ENCODE peak calls at places on chromosomes 13 and 19, in six cellular contexts. P is NAMALWA, E is non-pigmented ciliary epithelial cell, D is ureter, V is upper lobe of right lung, U is H54. M is an unnamed sample.

GRCh38 chr13:53250272-53250875 is 221.8 kb downstream of the OLFM4 start:
- DNase-seq in P (peak), E (peak), D (no peak), V (no peak), U (peak), M (no peak)

GRCh38 chr19:19670070-19670551 is 1.5 kb downstream of the ZNF101 start:
- DNase-seq in P (no peak), E (no peak), D (no peak), V (no peak), U (no peak), M (no peak)

GRCh38 chr19:58354478-58355030 is 1.3 kb upstream of the A1BG start:
- DNase-seq in P (no peak), E (no peak), D (no peak), V (no peak), U (no peak), M (peak)

GRCh38 chr19:15265849-15266248 is 33.6 kb upstream of the EPHX3 start:
- DNase-seq in P (no peak), E (peak), D (peak), V (peak), U (peak), M (peak)

GRCh38 chr19:50486823-50487515 is 10.3 kb upstream of the GARIN5A start:
- DNase-seq in P (peak), E (no peak), D (no peak), V (peak), U (peak), M (peak)

GRCh38 chr19:19185853-19186728 is 5.9 kb downstream of the BORCS8 start:
- DNase-seq in P (peak), E (no peak), D (no peak), V (no peak), U (no peak), M (no peak)

GRCh38 chr13:69319659-69320058 is 788.0 kb upstream of the ATXN8OS start:
- DNase-seq in P (no peak), E (no peak), D (no peak), V (no peak), U (no peak), M (no peak)

GRCh38 chr19:39916851-39917396 is 17.5 kb downstream of the FCGBP start:
- DNase-seq in P (no peak), E (no peak), D (no peak), V (peak), U (no peak), M (peak)

GRCh38 chr13:105363747-105364177 is 1171.7 kb downstream of the EFNB2 start:
- DNase-seq in P (no peak), E (no peak), D (no peak), V (no peak), U (no peak), M (no peak)

GRCh38 chr13:22073718-22074117 is 402.8 kb downstream of the FGF9 start:
- DNase-seq in P (no peak), E (no peak), D (no peak), V (no peak), U (no peak), M (no peak)

GRCh38 chr19:49637865-49638350 is 2.0 kb downstream of the RRAS start:
- DNase-seq in P (no peak), E (no peak), D (peak), V (peak), U (peak), M (peak)

GRCh38 chr19:2962018-2962670 is 15.2 kb upstream of the TLE6 start:
- DNase-seq in P (peak), E (no peak), D (no peak), V (no peak), U (no peak), M (no peak)

GRCh38 chr13:108220042-108220441 is 1.9 kb downstream of the ABHD13 start:
- DNase-seq in P (peak), E (no peak), D (no peak), V (no peak), U (no peak), M (no peak)

GRCh38 chr13:39699274-39699673 is 43.8 kb downstream of the COG6 start:
- DNase-seq in P (no peak), E (no peak), D (no peak), V (no peak), U (no peak), M (no peak)

GRCh38 chr19:6521718-6522646 is 8.8 kb upstream of the TNFSF9 start:
- DNase-seq in P (peak), E (no peak), D (no peak), V (no peak), U (no peak), M (peak)

GRCh38 chr19:11868188-11868587 is 19.4 kb upstream of the ZNF69 start:
- DNase-seq in P (no peak), E (no peak), D (no peak), V (no peak), U (no peak), M (no peak)

GRCh38 chr19:47018923-47019322 is 714 bp upstream of the NPAS1 start:
- DNase-seq in P (no peak), E (no peak), D (no peak), V (no peak), U (no peak), M (no peak)

GRCh38 chr13:99859178-99860177 is 112.1 kb downstream of the ZIC5 start:
- DNase-seq in P (no peak), E (no peak), D (no peak), V (no peak), U (no peak), M (no peak)

GRCh38 chr13:24271611-24272451 is 37.5 kb upstream of the C1QTNF9 start:
- DNase-seq in P (peak), E (peak), D (peak), V (peak), U (no peak), M (peak)

GRCh38 chr19:38079926-38080380 is 144.1 kb downstream of the DPF1 start:
- DNase-seq in P (peak), E (peak), D (no peak), V (no peak), U (peak), M (no peak)

GRCh38 chr13:25901460-25902376 is 150.1 kb downstream of the SHISA2 start:
- DNase-seq in P (no peak), E (peak), D (no peak), V (no peak), U (no peak), M (no peak)

GRCh38 chr19:48969276-48970138 is 4.4 kb downstream of the FTL start:
- DNase-seq in P (peak), E (no peak), D (no peak), V (peak), U (no peak), M (peak)

GRCh38 chr19:50325310-50326100 is 3.7 kb downstream of the KCNC3 start:
- DNase-seq in P (peak), E (no peak), D (no peak), V (peak), U (peak), M (peak)

GRCh38 chr19:17125728-17126677 is 50.4 kb downstream of the MYO9B start:
- DNase-seq in P (peak), E (no peak), D (peak), V (peak), U (no peak), M (peak)

GRCh38 chr19:29320611-29321010 is 107.7 kb upstream of the UQCRFS1 start:
- DNase-seq in P (no peak), E (no peak), D (no peak), V (no peak), U (no peak), M (no peak)

GRCh38 chr19:17938092-17938845 is 5.5 kb downstream of the CCDC124 start:
- DNase-seq in P (peak), E (peak), D (peak), V (peak), U (peak), M (peak)

GRCh38 chr13:50286376-50286775 is 271.1 kb downstream of the KCNRG start:
- DNase-seq in P (no peak), E (no peak), D (no peak), V (no peak), U (no peak), M (no peak)

GRCh38 chr19:49196527-49197240 is 39.1 kb downstream of the TRPM4 start:
- DNase-seq in P (no peak), E (no peak), D (no peak), V (no peak), U (no peak), M (peak)

GRCh38 chr13:46479286-46479685 is 73.7 kb upstream of the LRCH1 start:
- DNase-seq in P (no peak), E (no peak), D (no peak), V (no peak), U (no peak), M (no peak)

GRCh38 chr13:75836441-75836840 is 200.3 kb downstream of the LMO7 start:
- DNase-seq in P (no peak), E (no peak), D (peak), V (peak), U (no peak), M (no peak)

GRCh38 chr13:108987488-108987887 is 358.1 kb downstream of the MYO16 start:
- DNase-seq in P (no peak), E (no peak), D (no peak), V (no peak), U (no peak), M (no peak)

GRCh38 chr13:31199849-31200635 is at the start of gene B3GLCT:
- DNase-seq in P (peak), E (no peak), D (peak), V (peak), U (peak), M (peak)

GRCh38 chr13:24299488-24300114 is 9.8 kb upstream of the C1QTNF9 start:
- DNase-seq in P (no peak), E (no peak), D (no peak), V (no peak), U (no peak), M (no peak)

GRCh38 chr19:48991823-48992570 is 1.1 kb downstream of the GYS1 start:
- DNase-seq in P (no peak), E (no peak), D (peak), V (no peak), U (peak), M (no peak)

GRCh38 chr13:52669677-52670076 is 17.0 kb downstream of the SUGT1 start:
- DNase-seq in P (no peak), E (no peak), D (no peak), V (no peak), U (no peak), M (no peak)